ENCODE peak calls at places on chromosomes 16 and 17, in four cellular contexts. One of them, this sample, is unnamed.

GRCh38 chr16:50268352-50268751 is 2.0 kb downstream of the ADCY7 start:
- DNase-seq in vagina: no peak
- DNase-seq in psoas muscle: peak; percentile 34
- DNase-seq in CD4-positive, CD25-positive, alpha-beta regulatory T cell: no peak
- DNase-seq in this sample: peak; percentile 30

GRCh38 chr16:73068546-73069401 is 20.8 kb upstream of the ZFHX3 start:
- DNase-seq in vagina: no peak
- DNase-seq in psoas muscle: peak; percentile 93
- DNase-seq in CD4-positive, CD25-positive, alpha-beta regulatory T cell: no peak
- DNase-seq in this sample: peak; percentile 95

GRCh38 chr17:79045001-79045729 is 21.2 kb downstream of the C1QTNF1 start:
- DNase-seq in vagina: no peak
- DNase-seq in psoas muscle: peak; percentile 55
- DNase-seq in CD4-positive, CD25-positive, alpha-beta regulatory T cell: no peak
- DNase-seq in this sample: peak; percentile 44

GRCh38 chr16:23164736-23165135 is 15.5 kb upstream of the USP31 start:
- DNase-seq in vagina: no peak
- DNase-seq in psoas muscle: no peak
- DNase-seq in CD4-positive, CD25-positive, alpha-beta regulatory T cell: no peak
- DNase-seq in this sample: no peak

GRCh38 chr16:25135239-25135878 is 23.8 kb downstream of the LCMT1 start:
- DNase-seq in vagina: no peak
- DNase-seq in psoas muscle: no peak
- DNase-seq in CD4-positive, CD25-positive, alpha-beta regulatory T cell: no peak
- DNase-seq in this sample: no peak

GRCh38 chr17:336110-337021 is 16.2 kb downstream of the RPH3AL start:
- DNase-seq in vagina: no peak
- DNase-seq in psoas muscle: peak; percentile 83
- DNase-seq in CD4-positive, CD25-positive, alpha-beta regulatory T cell: peak; percentile 50
- DNase-seq in this sample: peak; percentile 74

GRCh38 chr17:69997332-69997731 is 77.7 kb upstream of the KCNJ16 start:
- DNase-seq in vagina: no peak
- DNase-seq in psoas muscle: no peak
- DNase-seq in CD4-positive, CD25-positive, alpha-beta regulatory T cell: no peak
- DNase-seq in this sample: no peak

GRCh38 chr16:79721186-79721745 is 120.7 kb upstream of the MAF start:
- DNase-seq in vagina: no peak
- DNase-seq in psoas muscle: no peak
- DNase-seq in CD4-positive, CD25-positive, alpha-beta regulatory T cell: no peak
- DNase-seq in this sample: no peak

GRCh38 chr17:1762233-1762905 is 509 bp downstream of the SERPINF1 start:
- DNase-seq in vagina: no peak
- DNase-seq in psoas muscle: peak; percentile 86
- DNase-seq in CD4-positive, CD25-positive, alpha-beta regulatory T cell: no peak
- DNase-seq in this sample: no peak

GRCh38 chr16:46947900-46948547 is 25.4 kb downstream of the DNAJA2 start:
- DNase-seq in vagina: no peak
- DNase-seq in psoas muscle: no peak
- DNase-seq in CD4-positive, CD25-positive, alpha-beta regulatory T cell: peak; percentile 50
- DNase-seq in this sample: no peak

GRCh38 chr17:65817951-65818350 is 256.5 kb upstream of the AXIN2 start:
- DNase-seq in vagina: no peak
- DNase-seq in psoas muscle: no peak
- DNase-seq in CD4-positive, CD25-positive, alpha-beta regulatory T cell: no peak
- DNase-seq in this sample: no peak

GRCh38 chr16:85169333-85170065 is 57.2 kb upstream of the CIBAR2 start:
- DNase-seq in vagina: no peak
- DNase-seq in psoas muscle: peak; percentile 58
- DNase-seq in CD4-positive, CD25-positive, alpha-beta regulatory T cell: no peak
- DNase-seq in this sample: no peak

GRCh38 chr16:56871172-56871593 is 6.2 kb downstream of the SLC12A3 start:
- DNase-seq in vagina: no peak
- DNase-seq in psoas muscle: no peak
- DNase-seq in CD4-positive, CD25-positive, alpha-beta regulatory T cell: no peak
- DNase-seq in this sample: peak; percentile 65

GRCh38 chr16:5706206-5706605 is 608.6 kb upstream of the EEF2KMT start:
- DNase-seq in vagina: no peak
- DNase-seq in psoas muscle: no peak
- DNase-seq in CD4-positive, CD25-positive, alpha-beta regulatory T cell: no peak
- DNase-seq in this sample: no peak
- H3K9me3 ChIP-seq in vagina: no peaks in the 10 kb centered on the region
- H3K9me3 ChIP-seq in psoas muscle: no peaks in the 10 kb centered on the region
- H3K9me3 ChIP-seq in CD4-positive, CD25-positive, alpha-beta regulatory T cell: peaks cover 5% of the 10 kb centered on the region
- H3K9me3 ChIP-seq in this sample: peaks cover 3% of the 10 kb centered on the region

GRCh38 chr16:998211-998610 is 16.6 kb downstream of the SOX8 start:
- DNase-seq in vagina: no peak
- DNase-seq in psoas muscle: no peak
- DNase-seq in CD4-positive, CD25-positive, alpha-beta regulatory T cell: no peak
- DNase-seq in this sample: no peak
- H3K9me3 ChIP-seq in vagina: peaks cover 6% of the 10 kb centered on the region
- H3K9me3 ChIP-seq in psoas muscle: no peaks in the 10 kb centered on the region
- H3K9me3 ChIP-seq in CD4-positive, CD25-positive, alpha-beta regulatory T cell: no peaks in the 10 kb centered on the region
- H3K9me3 ChIP-seq in this sample: peaks cover 12% of the 10 kb centered on the region

GRCh38 chr17:4898927-4899326 is 409 bp upstream of the C17orf107 start:
- DNase-seq in vagina: no peak
- DNase-seq in psoas muscle: peak; percentile 55
- DNase-seq in CD4-positive, CD25-positive, alpha-beta regulatory T cell: no peak
- DNase-seq in this sample: no peak
- H3K9me3 ChIP-seq in vagina: no peaks in the 10 kb centered on the region
- H3K9me3 ChIP-seq in psoas muscle: no peaks in the 10 kb centered on the region
- H3K9me3 ChIP-seq in CD4-positive, CD25-positive, alpha-beta regulatory T cell: no peaks in the 10 kb centered on the region
- H3K9me3 ChIP-seq in this sample: no peaks in the 10 kb centered on the region

GRCh38 chr16:64830653-64831052 is 291.2 kb downstream of the CDH11 start:
- DNase-seq in vagina: no peak
- DNase-seq in psoas muscle: no peak
- DNase-seq in CD4-positive, CD25-positive, alpha-beta regulatory T cell: no peak
- DNase-seq in this sample: no peak

GRCh38 chr16:64823676-64824075 is 298.2 kb downstream of the CDH11 start:
- DNase-seq in vagina: no peak
- DNase-seq in psoas muscle: no peak
- DNase-seq in CD4-positive, CD25-positive, alpha-beta regulatory T cell: no peak
- DNase-seq in this sample: no peak

GRCh38 chr16:64829678-64830077 is 292.2 kb downstream of the CDH11 start:
- DNase-seq in vagina: no peak
- DNase-seq in psoas muscle: no peak
- DNase-seq in CD4-positive, CD25-positive, alpha-beta regulatory T cell: no peak
- DNase-seq in this sample: no peak

DNA sequence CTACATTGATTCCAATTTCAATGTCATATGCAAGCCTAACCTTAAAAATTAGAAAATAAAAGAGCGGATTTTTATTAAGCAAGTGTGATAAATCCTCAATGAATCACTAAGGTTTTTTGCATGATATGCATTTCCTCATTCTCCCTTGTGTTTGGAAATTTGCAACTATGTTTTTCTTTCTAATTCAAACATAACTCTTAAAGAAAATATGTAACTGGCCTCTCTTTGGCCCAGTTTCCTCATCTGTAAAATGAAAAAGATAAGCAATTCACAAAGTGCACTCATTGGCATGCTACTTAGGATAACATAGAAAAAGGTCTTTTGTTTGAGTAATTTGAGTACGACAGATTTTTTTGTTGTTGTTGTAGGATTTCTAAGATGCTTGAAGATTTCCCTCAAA is 295.5 kb downstream of the CDH11 start:
- DNase-seq in vagina: no peak
- DNase-seq in psoas muscle: no peak
- DNase-seq in CD4-positive, CD25-positive, alpha-beta regulatory T cell: no peak
- DNase-seq in this sample: no peak
- H3K9me3 ChIP-seq in vagina: no peaks in the 10 kb centered on the region
- H3K9me3 ChIP-seq in psoas muscle: no peaks in the 10 kb centered on the region
- H3K9me3 ChIP-seq in CD4-positive, CD25-positive, alpha-beta regulatory T cell: no peaks in the 10 kb centered on the region
- H3K9me3 ChIP-seq in this sample: no peaks in the 10 kb centered on the region

This sample was measured in aorta.